ENCODE peak calls at places on chromosomes 3 and 15, in nine cellular contexts. One of them, this sample, is unnamed.

GRCh38 chr3:134485075-134485536 is 679 bp downstream of the ANAPC13 start:
- DNase-seq in CD8-positive, alpha-beta memory T cell: no peak
- DNase-seq in stimulated activated CD4-positive, alpha-beta T cell treated with anti-CD3 and anti-CD28 coated beads, Interleukin-4, amount 100 ng/mL, for 4 hours: no peak
- DNase-seq in GM12891: no peak
- DNase-seq in D341Med: peak
- DNase-seq in GM23338: peak
- DNase-seq in G401: no peak
- DNase-seq in upper lobe of right lung: no peak
- DNase-seq in NCI-H1092: no peak
- DNase-seq in this sample: peak

GRCh38 chr3:178382388-178383061 is 153.7 kb upstream of the KCNMB2 start:
- DNase-seq in D341Med: no peak
- DNase-seq in NCI-H1092: no peak
- DNase-seq in CD8-positive, alpha-beta memory T cell: no peak
- DNase-seq in GM12891: no peak
- DNase-seq in G401: peak
- DNase-seq in upper lobe of right lung: no peak
- DNase-seq in stimulated activated CD4-positive, alpha-beta T cell treated with anti-CD3 and anti-CD28 coated beads, Interleukin-4, amount 100 ng/mL, for 4 hours: no peak
- DNase-seq in GM23338: no peak
- DNase-seq in this sample: no peak

GRCh38 chr3:186277268-186277909 is 84.6 kb downstream of the DGKG start:
- DNase-seq in G401: peak
- DNase-seq in GM12891: no peak
- DNase-seq in NCI-H1092: no peak
- DNase-seq in CD8-positive, alpha-beta memory T cell: no peak
- DNase-seq in GM23338: peak
- DNase-seq in D341Med: no peak
- DNase-seq in upper lobe of right lung: no peak
- DNase-seq in stimulated activated CD4-positive, alpha-beta T cell treated with anti-CD3 and anti-CD28 coated beads, Interleukin-4, amount 100 ng/mL, for 4 hours: no peak
- DNase-seq in this sample: peak

GRCh38 chr3:136196064-136196400 is at the start of gene MSL2:
- DNase-seq in GM12891: no peak
- DNase-seq in D341Med: no peak
- DNase-seq in stimulated activated CD4-positive, alpha-beta T cell treated with anti-CD3 and anti-CD28 coated beads, Interleukin-4, amount 100 ng/mL, for 4 hours: no peak
- DNase-seq in NCI-H1092: no peak
- DNase-seq in CD8-positive, alpha-beta memory T cell: no peak
- DNase-seq in GM23338: no peak
- DNase-seq in G401: no peak
- DNase-seq in upper lobe of right lung: no peak
- DNase-seq in this sample: no peak

GRCh38 chr3:10646531-10647335 is 141.3 kb upstream of the ATP2B2 start:
- DNase-seq in stimulated activated CD4-positive, alpha-beta T cell treated with anti-CD3 and anti-CD28 coated beads, Interleukin-4, amount 100 ng/mL, for 4 hours: no peak
- DNase-seq in D341Med: no peak
- DNase-seq in CD8-positive, alpha-beta memory T cell: no peak
- DNase-seq in GM12891: no peak
- DNase-seq in upper lobe of right lung: no peak
- DNase-seq in GM23338: no peak
- DNase-seq in NCI-H1092: no peak
- DNase-seq in G401: peak
- DNase-seq in this sample: no peak

GRCh38 chr15:51281368-51281967 is 56.9 kb downstream of the CYP19A1 start:
- DNase-seq in stimulated activated CD4-positive, alpha-beta T cell treated with anti-CD3 and anti-CD28 coated beads, Interleukin-4, amount 100 ng/mL, for 4 hours: no peak
- DNase-seq in D341Med: peak
- DNase-seq in NCI-H1092: no peak
- DNase-seq in GM23338: peak
- DNase-seq in upper lobe of right lung: peak
- DNase-seq in GM12891: no peak
- DNase-seq in CD8-positive, alpha-beta memory T cell: no peak
- DNase-seq in G401: peak
- DNase-seq in this sample: peak

GRCh38 chr3:141454906-141455602 is 31.8 kb upstream of the RASA2 start:
- DNase-seq in NCI-H1092: peak
- DNase-seq in GM12891: peak
- DNase-seq in GM23338: peak
- DNase-seq in CD8-positive, alpha-beta memory T cell: no peak
- DNase-seq in G401: peak
- DNase-seq in D341Med: peak
- DNase-seq in stimulated activated CD4-positive, alpha-beta T cell treated with anti-CD3 and anti-CD28 coated beads, Interleukin-4, amount 100 ng/mL, for 4 hours: peak
- DNase-seq in upper lobe of right lung: no peak
- DNase-seq in this sample: peak

GRCh38 chr15:63858881-63859280 is 25.1 kb upstream of the HERC1 start:
- DNase-seq in GM12891: no peak
- DNase-seq in D341Med: no peak
- DNase-seq in G401: no peak
- DNase-seq in GM23338: no peak
- DNase-seq in CD8-positive, alpha-beta memory T cell: no peak
- DNase-seq in stimulated activated CD4-positive, alpha-beta T cell treated with anti-CD3 and anti-CD28 coated beads, Interleukin-4, amount 100 ng/mL, for 4 hours: no peak
- DNase-seq in upper lobe of right lung: no peak
- DNase-seq in NCI-H1092: no peak
- DNase-seq in this sample: no peak

GRCh38 chr3:32257042-32257441 is 18.6 kb downstream of the CMTM8 start:
- DNase-seq in CD8-positive, alpha-beta memory T cell: no peak
- DNase-seq in G401: no peak
- DNase-seq in stimulated activated CD4-positive, alpha-beta T cell treated with anti-CD3 and anti-CD28 coated beads, Interleukin-4, amount 100 ng/mL, for 4 hours: no peak
- DNase-seq in NCI-H1092: no peak
- DNase-seq in GM23338: no peak
- DNase-seq in upper lobe of right lung: no peak
- DNase-seq in D341Med: no peak
- DNase-seq in GM12891: no peak
- DNase-seq in this sample: no peak

GRCh38 chr3:106371605-106372292 is 502.9 kb upstream of the CBLB start:
- DNase-seq in CD8-positive, alpha-beta memory T cell: no peak
- DNase-seq in upper lobe of right lung: no peak
- DNase-seq in GM12891: no peak
- DNase-seq in G401: no peak
- DNase-seq in GM23338: no peak
- DNase-seq in stimulated activated CD4-positive, alpha-beta T cell treated with anti-CD3 and anti-CD28 coated beads, Interleukin-4, amount 100 ng/mL, for 4 hours: no peak
- DNase-seq in NCI-H1092: no peak
- DNase-seq in D341Med: no peak
- DNase-seq in this sample: no peak

GRCh38 chr15:56281145-56281544 is 37.5 kb upstream of the RFX7 start:
- DNase-seq in GM23338: peak
- DNase-seq in CD8-positive, alpha-beta memory T cell: no peak
- DNase-seq in stimulated activated CD4-positive, alpha-beta T cell treated with anti-CD3 and anti-CD28 coated beads, Interleukin-4, amount 100 ng/mL, for 4 hours: no peak
- DNase-seq in GM12891: no peak
- DNase-seq in D341Med: no peak
- DNase-seq in upper lobe of right lung: no peak
- DNase-seq in NCI-H1092: no peak
- DNase-seq in G401: no peak
- DNase-seq in this sample: no peak

GRCh38 chr15:39579487-39580116 is 1.3 kb upstream of the THBS1 start:
- DNase-seq in GM12891: no peak
- DNase-seq in stimulated activated CD4-positive, alpha-beta T cell treated with anti-CD3 and anti-CD28 coated beads, Interleukin-4, amount 100 ng/mL, for 4 hours: no peak
- DNase-seq in NCI-H1092: no peak
- DNase-seq in GM23338: peak
- DNase-seq in upper lobe of right lung: peak
- DNase-seq in CD8-positive, alpha-beta memory T cell: no peak
- DNase-seq in D341Med: no peak
- DNase-seq in G401: no peak
- DNase-seq in this sample: peak

This sample was measured in RKO.